ENCODE peak calls at places on chromosomes 3 and 15, in six cellular contexts. S, A, R, G, Q and E are unnamed samples.

GRCh38 chr3:58141766-58142345 is 68.9 kb downstream of the DNASE1L3 start:
- DNase-seq in S (no peak), A (no peak), R (no peak), G (no peak), Q (no peak), E (no peak)

GRCh38 chr3:190012314-190012782 is 108.3 kb downstream of the P3H2 start:
- DNase-seq in S (no peak), A (no peak), R (no peak), G (no peak), Q (no peak), E (no peak)

GRCh38 chr15:45715528-45715927 is 80.7 kb downstream of the SQOR start:
- DNase-seq in S (no peak), A (no peak), R (peak; percentile 75), G (no peak), Q (no peak), E (no peak)

GRCh38 chr15:92921215-92922131 is 21.3 kb downstream of the CHD2 start:
- DNase-seq in S (no peak), A (no peak), R (no peak), G (no peak), Q (no peak), E (no peak)

GRCh38 chr3:96863129-96863740 is 48.8 kb downstream of the EPHA6 start:
- DNase-seq in S (no peak), A (no peak), R (peak; percentile 33), G (no peak), Q (no peak), E (no peak)

GRCh38 chr3:143298886-143299535 is 179.4 kb downstream of the CHST2 start:
- DNase-seq in S (no peak), A (no peak), R (no peak), G (no peak), Q (no peak), E (no peak)

GRCh38 chr3:10505050-10505790 is at the start of gene ATP2B2:
- DNase-seq in S (peak; percentile 40), A (no peak), R (peak; percentile 13), G (no peak), Q (no peak), E (no peak)

GRCh38 chr3:9862391-9863235 is 17.4 kb downstream of the CIDEC start:
- DNase-seq in S (peak; percentile 84), A (peak; percentile 76), R (no peak), G (peak; percentile 59), Q (no peak), E (peak; percentile 74)

GRCh38 chr3:10550705-10551104 is 45.3 kb upstream of the ATP2B2 start:
- DNase-seq in S (peak; percentile 80), A (peak; percentile 51), R (no peak), G (no peak), Q (no peak), E (peak; percentile 36)

GRCh38 chr3:17070560-17070959 is 185.8 kb downstream of the PLCL2 start:
- DNase-seq in S (peak; percentile 65), A (peak; percentile 69), R (no peak), G (no peak), Q (no peak), E (no peak)

GRCh38 chr3:128496602-128497304 is 3.8 kb upstream of the GATA2 start:
- DNase-seq in S (no peak), A (no peak), R (no peak), G (peak; percentile 22), Q (peak; percentile 45), E (peak; percentile 46)

GRCh38 chr3:158749977-158750376 is 17.7 kb upstream of the RARRES1 start:
- DNase-seq in S (no peak), A (no peak), R (no peak), G (no peak), Q (no peak), E (no peak)

GRCh38 chr3:55339390-55339789 is 147.7 kb downstream of the WNT5A start:
- DNase-seq in S (no peak), A (no peak), R (no peak), G (no peak), Q (no peak), E (no peak)

GRCh38 chr3:148943531-148944200 is 47.7 kb upstream of the GYG1 start:
- DNase-seq in S (no peak), A (no peak), R (peak; percentile 77), G (no peak), Q (no peak), E (no peak)

GRCh38 chr3:11602441-11602840 is 41.3 kb downstream of the VGLL4 start:
- DNase-seq in S (no peak), A (no peak), R (no peak), G (no peak), Q (no peak), E (no peak)

GRCh38 chr3:11603628-11604027 is 40.1 kb downstream of the VGLL4 start:
- DNase-seq in S (peak; percentile 88), A (peak; percentile 43), R (peak; percentile 62), G (no peak), Q (no peak), E (peak; percentile 89)

GRCh38 chr3:11601446-11602241 is 42.1 kb downstream of the VGLL4 start:
- DNase-seq in S (peak; percentile 69), A (peak; percentile 68), R (peak; percentile 92), G (no peak), Q (no peak), E (no peak)

GRCh38 chr3:11602886-11603285 is 40.8 kb downstream of the VGLL4 start:
- DNase-seq in S (no peak), A (no peak), R (peak; percentile 23), G (no peak), Q (no peak), E (no peak)

DNA sequence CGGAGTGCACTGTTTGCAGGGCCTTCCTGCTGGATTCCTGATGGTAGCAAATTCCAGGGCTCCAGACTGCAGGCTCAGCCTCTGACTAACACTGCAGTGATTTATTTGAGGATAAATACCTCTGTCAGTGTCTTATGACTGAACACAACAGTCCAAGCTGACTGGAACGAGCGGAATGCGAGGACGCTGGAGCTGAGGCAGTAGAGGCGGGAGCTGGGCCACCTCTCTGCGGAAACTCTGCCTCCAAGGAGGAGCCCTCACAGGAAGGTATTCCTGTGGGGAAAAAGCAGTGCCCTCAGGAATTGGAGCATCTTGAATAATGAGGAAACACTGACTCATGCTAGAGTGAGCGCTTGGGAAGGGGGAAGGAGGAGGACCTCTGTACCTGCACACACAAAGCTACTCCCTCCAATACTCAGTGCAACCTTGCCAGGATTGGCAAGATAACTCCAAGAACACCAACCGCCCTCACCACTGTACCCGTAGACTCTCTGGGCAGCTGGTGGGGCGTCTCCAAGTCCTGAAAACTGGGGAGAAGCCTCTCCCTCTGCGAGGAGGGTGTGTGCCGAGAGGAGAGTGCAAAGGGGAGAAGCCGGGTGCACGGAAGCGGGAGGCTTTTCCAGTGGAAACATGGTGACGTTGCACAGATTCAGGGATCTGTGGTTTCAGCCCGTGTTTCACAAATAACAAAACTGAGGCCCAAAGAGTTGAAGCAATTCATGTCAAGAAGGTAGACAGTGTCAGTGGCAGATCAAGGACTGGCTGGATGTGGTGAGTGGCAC is 43.0 kb downstream of the VGLL4 start:
- DNase-seq in S (peak; percentile 93), A (peak; percentile 85), R (peak; percentile 19), G (no peak), Q (no peak), E (peak; percentile 91)
- H3K27ac ChIP-seq in S (peak overlapping the region; percentile 81), A (peak overlapping the region; percentile 88), R (peak overlapping the region; percentile 91), G (peak overlapping the region; percentile 70), Q (peak overlapping the region; percentile 67), E (peak overlapping the region; percentile 82)

GRCh38 chr3:155271343-155271613 is 22.2 kb downstream of the STRIT1 start:
- DNase-seq in S (no peak), A (no peak), R (no peak), G (no peak), Q (no peak), E (no peak)

GRCh38 chr3:155270063-155270462 is 23.4 kb downstream of the STRIT1 start:
- DNase-seq in S (no peak), A (no peak), R (no peak), G (no peak), Q (no peak), E (no peak)

DNA sequence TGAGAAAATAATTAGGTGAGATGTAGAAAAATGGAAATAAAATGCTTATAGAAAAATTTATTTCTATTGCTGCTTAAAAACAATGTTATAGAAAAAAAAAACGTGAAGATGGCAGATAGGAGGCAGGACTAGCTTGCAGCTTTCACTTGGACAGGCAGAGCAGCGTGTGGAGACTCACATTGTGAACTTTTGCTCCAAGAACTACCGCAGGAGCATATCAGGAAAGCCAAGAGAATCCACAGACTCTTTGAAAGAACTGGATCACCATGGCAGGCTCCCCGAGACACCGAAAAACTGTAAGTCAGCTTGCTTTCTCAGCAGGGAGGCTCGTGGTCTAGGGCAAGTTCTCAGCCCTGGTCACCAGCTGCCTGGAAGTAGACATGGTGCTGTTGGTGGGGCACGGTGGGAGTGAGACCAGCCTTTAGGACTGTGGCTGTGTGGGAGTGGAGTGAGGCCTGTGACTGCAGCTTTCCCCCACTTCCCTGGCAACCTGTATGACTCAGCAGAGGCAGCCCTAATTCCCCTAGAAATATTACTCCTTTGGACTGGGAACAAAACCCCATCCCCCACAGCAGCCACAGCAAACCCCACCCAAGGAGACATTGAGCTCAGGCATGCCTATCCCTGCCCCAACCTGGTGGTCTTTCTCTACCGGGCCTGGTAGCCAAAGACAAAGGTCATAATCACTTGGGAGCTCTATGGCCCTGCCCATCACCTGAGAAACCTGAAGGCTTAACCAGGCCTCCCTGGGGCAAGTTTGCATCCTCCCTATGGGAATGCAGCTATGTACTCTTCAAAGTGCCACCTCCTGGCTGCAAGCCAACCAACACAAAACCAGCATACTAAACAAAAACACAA is 22.8 kb downstream of the STRIT1 start:
- DNase-seq in S (no peak), A (no peak), R (peak; percentile 11), G (no peak), Q (no peak), E (no peak)
- H3K27ac ChIP-seq in S (no peak overlapping the region), A (no peak overlapping the region), R (no peak overlapping the region), G (no peak overlapping the region), Q (no peak overlapping the region), E (no peak overlapping the region)

DNA sequence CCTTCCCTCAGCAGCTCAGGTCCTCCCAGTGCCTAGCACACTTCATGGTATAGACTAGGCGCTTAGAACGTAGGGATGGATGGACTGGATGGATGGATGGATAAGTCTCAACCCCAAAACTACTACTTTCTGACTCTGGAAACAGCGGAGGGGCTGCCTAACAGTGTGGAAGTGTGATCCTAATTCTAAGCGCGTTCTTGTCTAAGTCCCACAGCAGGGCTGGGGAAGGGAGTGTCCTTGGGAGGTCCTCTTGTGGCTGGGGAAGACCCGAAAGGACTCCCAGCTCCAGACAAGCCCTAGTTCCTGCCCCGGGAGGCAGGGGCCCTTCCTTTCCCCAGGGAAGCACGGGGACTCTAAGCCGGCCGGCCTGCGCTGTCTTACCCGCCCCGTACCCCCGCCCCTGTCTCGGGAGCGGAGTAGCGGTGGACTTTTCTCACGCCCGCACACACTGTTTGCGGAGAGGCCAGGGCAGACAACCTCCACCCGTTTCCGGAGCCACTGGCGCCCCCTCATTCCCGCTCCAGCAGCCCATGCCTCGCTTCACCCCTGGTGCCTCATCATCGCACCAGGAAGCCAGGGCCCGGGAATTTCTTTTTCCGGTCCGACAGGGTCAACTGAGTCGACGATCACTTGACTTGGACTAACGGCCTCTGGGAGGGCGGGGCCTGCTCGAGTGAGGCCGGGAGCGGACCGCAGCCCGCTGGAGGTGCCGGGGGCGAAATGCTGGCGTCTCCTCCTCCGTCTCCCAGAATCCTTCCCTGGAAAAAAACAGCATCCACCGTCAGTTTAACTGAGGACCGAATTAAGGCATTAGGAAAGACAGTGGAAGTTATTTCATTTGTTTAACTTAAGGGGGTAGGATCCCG is 133.3 kb downstream of the TBC1D2B start:
- DNase-seq in S (peak; percentile 93), A (peak; percentile 92), R (peak; percentile 56), G (peak; percentile 90), Q (peak; percentile 81), E (peak; percentile 96)
- H3K27ac ChIP-seq in S (peak overlapping the region; percentile 80), A (peak overlapping the region; percentile 81), R (no peak overlapping the region), G (peak overlapping the region; percentile 81), Q (peak overlapping the region; percentile 59), E (peak overlapping the region; percentile 79)

DNA sequence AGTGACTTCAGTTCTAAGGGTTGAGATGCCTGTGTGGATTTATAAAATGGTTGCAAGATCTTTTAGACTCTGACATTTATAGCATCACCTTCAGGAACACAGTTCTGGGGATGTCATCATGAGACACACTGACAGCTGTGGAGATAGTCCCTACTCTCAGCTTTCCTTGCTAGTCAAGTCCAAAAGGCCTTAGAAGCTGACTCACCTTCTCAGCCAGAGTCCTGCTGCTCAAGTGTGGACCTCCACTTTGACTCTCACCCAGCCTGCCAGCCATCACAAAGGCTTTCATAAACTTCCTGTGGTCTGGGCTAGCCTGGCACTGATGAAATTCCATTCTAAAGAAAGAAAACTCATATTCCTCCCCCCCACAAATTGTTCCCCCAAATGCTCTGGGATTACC is 44.8 kb downstream of the TMEM39A start:
- DNase-seq in S (no peak), A (no peak), R (no peak), G (no peak), Q (no peak), E (no peak)
- H3K27ac ChIP-seq in S (no peak overlapping the region), A (peak overlapping the region; percentile 57), R (no peak overlapping the region), G (no peak overlapping the region), Q (no peak overlapping the region), E (no peak overlapping the region)